ENCODE peak calls at places on chromosome 3, in seven cellular contexts. M, T, J, I, U, X and F are unnamed samples. For H3K9me3, the result is how much of the 10 kb centered on the place peaks cover.

GRCh38 chr3:71973337-71974030 is 188.5 kb upstream of the PROK2 start:
- DNase-seq in U (no peak), X (no peak), T (no peak), J (no peak), M (no peak), I (no peak), F (no peak)

GRCh38 chr3:81974754-81975153 is 213.3 kb upstream of the GBE1 start:
- DNase-seq in J (no peak), X (no peak), T (no peak), M (no peak), U (no peak), I (no peak), F (no peak)

GRCh38 chr3:9866639-9867038 is 13.4 kb downstream of the CIDEC start:
- DNase-seq in M (peak), T (peak), J (peak), I (no peak), U (no peak), X (peak), F (no peak)

GRCh38 chr3:32467333-32468070 is 35.1 kb downstream of the CMTM6 start:
- DNase-seq in J (peak), T (peak), I (peak), U (peak), M (peak), X (peak), F (peak)

GRCh38 chr3:63625161-63625560 is 27.3 kb upstream of the SNTN start:
- DNase-seq in X (no peak), U (no peak), M (peak), T (no peak), J (no peak), I (no peak), F (no peak)

GRCh38 chr3:115146418-115147328 is at the start of gene ZBTB20:
- DNase-seq in M (peak), I (peak), X (peak), T (peak), J (peak), U (peak), F (peak)

GRCh38 chr3:42936157-42936981 is 30.4 kb downstream of the ZNF662 start:
- DNase-seq in U (no peak), X (no peak), J (peak), M (peak), I (no peak), T (peak), F (no peak)

GRCh38 chr3:22450785-22451400 is 699.9 kb upstream of the ZNF385D start:
- DNase-seq in T (no peak), I (no peak), M (peak), U (no peak), J (no peak), X (no peak), F (peak)

GRCh38 chr3:86481031-86481430 is 509.9 kb downstream of the VGLL3 start:
- DNase-seq in T (no peak), J (no peak), M (no peak), X (no peak), U (no peak), I (no peak), F (no peak)

GRCh38 chr3:146750196-146750595 is 145.1 kb upstream of the PLSCR5 start:
- DNase-seq in M (peak), I (no peak), T (no peak), J (no peak), X (no peak), U (no peak), F (no peak)

GRCh38 chr3:27345493-27345892 is 23.7 kb downstream of the NEK10 start:
- DNase-seq in M (no peak), U (no peak), T (no peak), J (no peak), X (no peak), I (no peak), F (no peak)

GRCh38 chr3:41602121-41602520 is 359.8 kb downstream of the ULK4 start:
- DNase-seq in T (no peak), J (no peak), U (no peak), X (no peak), M (no peak), I (no peak), F (no peak)

GRCh38 chr3:264394-265156 is 68.0 kb downstream of the CHL1 start:
- DNase-seq in U (no peak), J (no peak), I (no peak), T (no peak), M (peak), X (no peak), F (no peak)

GRCh38 chr3:165196577-165197561 is 685 bp upstream of the SLITRK3 start:
- DNase-seq in X (no peak), T (no peak), M (peak), J (peak), I (no peak), U (peak), F (no peak)

GRCh38 chr3:69325151-69325550 is 60.7 kb downstream of the FRMD4B start:
- DNase-seq in I (no peak), M (no peak), U (no peak), T (no peak), X (no peak), J (no peak), F (no peak)

GRCh38 chr3:63395960-63396359 is 117.9 kb downstream of the SYNPR start:
- DNase-seq in X (no peak), U (no peak), J (no peak), I (no peak), T (no peak), M (peak), F (no peak)

GRCh38 chr3:185455860-185456259 is 43.0 kb downstream of the TMEM41A start:
- DNase-seq in M (no peak), I (no peak), X (no peak), T (no peak), J (no peak), U (no peak), F (no peak)

GRCh38 chr3:195033531-195034091 is 237.3 kb downstream of the XXYLT1 start:
- DNase-seq in U (no peak), I (no peak), J (peak), M (peak), X (no peak), T (peak), F (no peak)

GRCh38 chr3:10292505-10293419 is at the start of gene GHRL:
- DNase-seq in J (no peak), T (no peak), I (no peak), X (no peak), U (no peak), M (no peak), F (no peak)

GRCh38 chr3:66885326-66886000 is 112.6 kb upstream of the KBTBD8 start:
- DNase-seq in X (no peak), T (no peak), U (no peak), M (peak), I (no peak), J (no peak), F (no peak)

DNA sequence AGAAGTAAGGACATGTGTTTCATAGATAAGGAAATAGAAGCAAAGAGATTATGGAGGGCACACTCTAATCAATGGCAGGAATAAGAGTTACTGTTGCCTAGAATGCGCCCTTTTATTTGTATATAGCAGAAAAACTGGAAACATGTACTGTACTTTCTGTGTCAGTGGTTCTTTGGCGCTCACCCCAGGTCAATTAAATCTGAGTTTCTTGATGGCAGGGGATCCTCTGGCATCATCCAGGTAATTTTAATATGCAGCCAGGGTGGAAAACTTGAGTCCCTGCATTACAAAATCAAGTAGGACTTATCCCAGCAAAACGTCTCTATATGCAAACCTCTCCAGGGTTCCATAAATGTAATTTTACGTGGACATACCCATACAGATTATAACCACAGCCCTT is 284.1 kb downstream of the IL5RA start:
- DNase-seq in J (no peak), M (no peak), U (no peak), T (no peak), I (no peak), X (no peak), F (no peak)
- H3K9me3 ChIP-seq in J (under half), M (under half), U (under half), T (under half), I (under half), X (under half), F (under half)

DNA sequence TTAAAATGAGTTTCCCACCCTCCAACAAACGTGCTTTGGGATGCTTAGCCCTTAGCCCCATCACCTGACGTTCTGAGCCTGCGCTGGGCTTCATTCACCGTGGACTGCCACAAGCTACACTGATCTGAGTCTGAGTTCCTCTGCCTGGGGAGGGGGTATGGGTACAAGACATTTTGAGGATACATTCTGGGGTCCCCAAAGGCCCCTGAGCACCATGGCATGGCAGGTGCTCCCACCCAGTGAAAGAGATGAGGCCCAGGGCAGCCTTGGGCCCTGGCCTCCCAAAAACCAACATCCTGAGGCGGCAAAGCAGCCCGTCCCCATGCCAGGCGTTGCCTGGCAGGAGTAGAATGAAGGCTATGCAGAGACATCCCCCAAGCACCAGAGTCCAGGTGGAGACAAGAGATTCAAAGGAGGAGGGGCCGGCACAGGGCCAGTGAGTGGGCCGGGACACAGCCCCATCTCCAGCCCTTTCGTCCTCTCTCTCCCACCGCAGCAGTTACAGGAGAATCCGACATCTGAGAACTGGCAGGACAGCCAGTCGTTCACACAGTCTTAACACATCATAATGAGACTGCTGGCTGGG is 74.5 kb downstream of the VGLL4 start:
- DNase-seq in T (no peak), J (peak), X (no peak), M (no peak), I (no peak), U (no peak), F (no peak)
- H3K27ac ChIP-seq in T (peak), J (peak), X (peak), M (peak), I (no peak), U (peak), F (peak)

GRCh38 chr3:44495636-44496415 is 18.4 kb upstream of the ZNF445 start:
- DNase-seq in U (no peak), M (no peak), J (no peak), X (no peak), I (no peak), T (no peak), F (no peak)
- H3K9me3 ChIP-seq in U (under half), M (under half), J (under half), X (under half), I (under half), T (under half), F (under half)

GRCh38 chr3:101721650-101721917 is 2.8 kb upstream of the CEP97 start:
- DNase-seq in U (no peak), T (no peak), M (no peak), X (no peak), I (no peak), J (no peak), F (no peak)

GRCh38 chr3:101722394-101723173 is 1.8 kb upstream of the CEP97 start:
- DNase-seq in X (no peak), J (no peak), T (no peak), I (no peak), U (no peak), M (no peak), F (no peak)

GRCh38 chr3:101725890-101726275 is 1.5 kb downstream of the CEP97 start:
- DNase-seq in U (no peak), I (no peak), T (no peak), X (no peak), J (no peak), M (no peak), F (no peak)

GRCh38 chr3:101724329-101725191 is at the start of gene CEP97:
- DNase-seq in T (peak), M (peak), X (peak), J (peak), U (peak), I (peak), F (peak)

DNA sequence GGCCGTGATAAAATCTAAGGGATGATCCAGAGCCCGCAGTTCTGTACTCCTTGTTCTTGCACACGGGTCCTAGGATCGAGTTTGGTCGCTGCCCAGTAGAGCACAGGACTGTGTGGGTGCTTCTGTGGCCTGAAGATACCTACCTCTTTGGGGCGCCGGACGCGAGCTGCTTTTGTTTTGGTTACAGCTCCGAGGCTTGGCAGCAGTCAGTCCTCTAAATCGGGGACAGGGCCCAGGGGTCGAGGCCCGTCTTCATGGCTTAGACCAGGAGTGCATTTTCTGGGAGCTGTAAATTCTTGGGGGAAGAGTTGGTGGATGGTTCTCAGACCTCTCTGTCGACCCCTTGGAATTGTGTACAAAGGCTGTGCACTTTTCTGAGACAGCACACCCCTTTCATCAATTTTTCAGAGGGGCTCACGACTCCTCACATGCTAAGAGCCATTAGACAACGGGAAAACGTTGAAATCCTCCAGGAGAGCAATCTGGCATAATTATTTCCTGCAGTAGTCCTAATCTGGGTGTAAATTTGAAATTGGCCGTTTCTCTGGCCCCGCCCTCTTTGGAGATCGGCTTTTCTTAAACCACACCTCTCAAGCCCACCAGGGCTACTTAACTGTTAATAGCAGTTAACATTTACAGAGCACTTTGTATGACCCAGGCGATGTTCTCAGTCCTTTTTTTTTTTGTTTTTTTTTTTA is 927 bp downstream of the CEP97 start:
- DNase-seq in J (peak), M (peak), U (peak), I (peak), X (no peak), T (peak), F (peak)
- H3K27ac ChIP-seq in J (peak), M (peak), U (peak), I (peak), X (peak), T (peak), F (peak)

GRCh38 chr3:129918461-129918860 is 24.9 kb upstream of the TMCC1 start:
- DNase-seq in I (no peak), J (no peak), X (no peak), M (no peak), U (no peak), T (no peak), F (no peak)
- H3K9me3 ChIP-seq in I (under half), J (under half), X (under half), M (under half), U (under half), T (under half), F (under half)

DNA sequence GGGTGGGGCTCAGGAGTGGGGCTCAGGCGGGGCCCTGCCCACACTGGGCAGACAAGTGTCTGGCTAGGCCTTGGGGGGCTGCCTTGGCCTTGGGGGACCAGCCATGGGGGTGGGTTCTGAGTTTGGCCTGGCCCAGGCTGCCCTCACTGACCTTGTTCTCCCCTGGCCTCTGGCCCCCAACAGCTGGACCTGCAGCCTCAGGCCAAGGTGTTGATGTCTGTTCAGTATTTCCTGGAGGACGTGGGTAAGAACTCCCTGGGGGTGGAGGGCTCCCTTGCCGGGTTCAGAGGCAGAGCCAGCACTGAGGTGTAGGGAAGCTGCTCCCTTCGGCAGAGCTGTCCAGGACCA is 20.0 kb downstream of the PRKCD start:
- DNase-seq in J (no peak), X (no peak), I (no peak), M (no peak), T (no peak), U (no peak), F (no peak)
- H3K27ac ChIP-seq in J (no peak), X (no peak), I (no peak), M (no peak), T (no peak), U (no peak), F (no peak)

DNA sequence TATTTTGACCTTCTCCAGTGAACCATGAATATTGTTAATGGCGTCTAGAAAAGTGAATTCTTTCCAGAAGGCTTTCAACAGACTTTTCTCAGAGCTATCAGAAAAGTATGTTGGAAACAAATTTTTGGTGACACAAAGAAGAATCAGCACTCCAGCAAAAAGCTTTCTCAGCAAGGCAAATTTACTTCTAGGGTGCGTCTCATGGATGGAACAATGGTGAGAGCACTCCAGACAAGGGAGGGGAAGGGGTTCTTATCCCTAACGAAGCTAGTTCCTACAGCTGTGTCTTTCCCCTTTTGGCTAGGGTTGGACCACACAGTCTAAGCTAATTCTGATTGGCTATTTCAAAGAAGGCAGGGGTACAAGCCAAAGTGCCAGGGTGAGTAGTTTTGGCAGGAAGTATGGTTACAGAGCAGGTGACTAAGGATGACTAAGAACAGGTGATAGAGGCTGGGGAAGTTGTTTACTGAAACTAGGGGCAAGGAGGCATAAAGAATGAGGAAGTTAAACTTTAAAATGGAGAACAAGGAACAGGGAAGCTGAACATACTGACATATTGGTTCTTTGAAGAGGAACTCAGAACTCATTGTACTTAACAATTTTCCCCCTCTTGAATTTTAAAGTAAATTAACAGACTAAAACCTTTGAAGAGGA is 959.8 kb downstream of the NAALADL2 start:
- DNase-seq in X (no peak), U (no peak), J (no peak), M (peak), T (no peak), I (no peak), F (no peak)
- H3K9me3 ChIP-seq in X (under half), U (under half), J (under half), M (under half), T (under half), I (under half), F (under half)

GRCh38 chr3:101169516-101169915 is 150.9 kb downstream of the IMPG2 start:
- DNase-seq in T (no peak), M (no peak), U (no peak), J (no peak), I (no peak), X (no peak), F (no peak)

GRCh38 chr3:101170806-101171558 is 149.4 kb downstream of the IMPG2 start:
- DNase-seq in X (no peak), T (no peak), U (no peak), M (no peak), I (no peak), J (no peak), F (no peak)

GRCh38 chr3:101172516-101172915 is 147.9 kb downstream of the IMPG2 start:
- DNase-seq in I (no peak), T (no peak), M (no peak), J (no peak), U (no peak), X (no peak), F (no peak)

GRCh38 chr3:101171797-101172196 is 148.6 kb downstream of the IMPG2 start:
- DNase-seq in X (no peak), U (no peak), J (no peak), T (no peak), I (no peak), M (no peak), F (no peak)

DNA sequence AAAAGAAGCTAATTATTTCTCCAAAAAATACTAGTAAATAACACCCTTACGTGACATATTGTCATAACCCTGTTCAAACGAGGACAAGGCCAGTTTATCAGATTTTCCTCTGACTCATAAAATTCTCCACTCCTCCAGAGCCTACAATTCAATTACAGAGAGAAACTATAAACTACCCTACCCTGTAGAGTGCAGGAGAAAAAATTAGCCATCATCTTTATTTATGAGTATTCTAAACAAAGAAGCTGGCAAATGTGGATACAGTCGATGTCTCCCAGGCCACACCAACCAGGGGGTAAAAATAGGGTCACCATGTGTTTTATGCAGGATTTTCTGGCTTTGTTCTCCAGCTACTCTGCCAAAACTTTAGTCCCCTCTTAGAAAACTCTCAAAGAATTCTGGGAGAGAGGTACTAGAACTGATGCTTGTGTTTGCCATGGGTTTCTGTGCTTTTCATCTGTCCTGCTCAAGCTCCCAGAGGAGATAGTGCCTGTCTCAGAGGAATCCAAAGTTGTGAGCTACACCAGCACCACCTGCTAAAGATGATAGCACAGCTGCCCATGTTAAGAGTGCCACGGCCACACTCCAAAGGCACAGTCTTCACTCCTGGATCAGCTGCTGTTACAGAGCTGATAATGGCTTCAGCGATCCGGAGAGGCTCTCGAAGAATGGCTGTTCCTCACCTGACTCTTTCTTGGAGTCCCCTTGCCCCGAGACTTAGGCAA is 150.2 kb downstream of the IMPG2 start:
- DNase-seq in J (no peak), M (no peak), X (no peak), T (no peak), U (no peak), I (no peak), F (no peak)
- H3K27ac ChIP-seq in J (no peak), M (no peak), X (no peak), T (peak), U (peak), I (no peak), F (no peak)

GRCh38 chr3:164144824-164145223 is 933.5 kb downstream of the SI start:
- DNase-seq in M (no peak), I (no peak), X (no peak), J (no peak), T (no peak), U (no peak), F (no peak)
- H3K9me3 ChIP-seq in M (under half), I (under half), X (under half), J (under half), T (under half), U (under half), F (under half)